ENCODE peak calls at places on chromosomes 2 and 18, in five cellular contexts. Z is cardiac muscle cell, K is body of pancreas, Y is tibial artery, I is esophagus muscularis mucosa. X is an unnamed sample.

GRCh38 chr2:55932843-55933242 is 9.3 kb upstream of the EFEMP1 start:
- DNase-seq in I (no peak), K (no peak), Z (no peak), Y (no peak), X (no peak)

GRCh38 chr2:238942080-238942761 is 94.3 kb downstream of the TWIST2 start:
- DNase-seq in Z (no peak), K (no peak), I (peak; percentile 86), Y (no peak), X (no peak)

GRCh38 chr2:122072666-122073065 is 317.2 kb downstream of the TSN start:
- DNase-seq in I (peak; percentile 75), K (no peak), Y (no peak), Z (peak; percentile 11), X (no peak)

GRCh38 chr18:62596145-62597005 is 73.5 kb downstream of the ZCCHC2 start:
- DNase-seq in I (no peak), Z (peak; percentile 63), K (no peak), Y (no peak), X (no peak)

GRCh38 chr2:223050900-223051299 is 1.1 kb upstream of the KCNE4 start:
- DNase-seq in K (no peak), I (peak; percentile 79), Y (no peak), Z (no peak), X (no peak)

GRCh38 chr2:105294844-105295481 is 34.6 kb downstream of the TGFBRAP1 start:
- DNase-seq in Z (peak; percentile 78), K (peak; percentile 60), Y (no peak), I (no peak), X (peak; percentile 45)

GRCh38 chr2:152336103-152336853 is 1.3 kb downstream of the FMNL2 start:
- DNase-seq in Y (peak; percentile 83), K (peak; percentile 55), I (no peak), Z (peak; percentile 49), X (peak; percentile 61)

GRCh38 chr18:80147418-80148315 is 38.6 kb downstream of the ADNP2 start:
- DNase-seq in Y (peak; percentile 88), Z (peak; percentile 55), K (peak; percentile 91), I (peak; percentile 94), X (peak; percentile 83)

GRCh38 chr2:238379096-238379810 is 47.5 kb upstream of the ASB1 start:
- DNase-seq in K (peak; percentile 36), Z (no peak), Y (no peak), I (no peak), X (no peak)

GRCh38 chr2:61470122-61470951 is 550 bp downstream of the USP34 start:
- DNase-seq in K (peak; percentile 87), I (peak; percentile 95), Z (peak; percentile 91), Y (peak; percentile 90), X (peak; percentile 91)

GRCh38 chr2:143553261-143553660 is 424.0 kb downstream of the ARHGAP15 start:
- DNase-seq in Z (no peak), K (no peak), Y (no peak), I (no peak), X (no peak)

GRCh38 chr2:189369566-189369965 is 71.7 kb upstream of the WDR75 start:
- DNase-seq in K (no peak), Z (no peak), Y (no peak), I (no peak), X (no peak)

GRCh38 chr2:31420936-31421335 is 6.4 kb upstream of the XDH start:
- DNase-seq in Z (no peak), K (no peak), I (peak; percentile 66), Y (no peak), X (no peak)

GRCh38 chr2:136327162-136327852 is 209.4 kb upstream of the CXCR4 start:
- DNase-seq in K (no peak), Z (no peak), I (no peak), Y (no peak), X (peak; percentile 56)

GRCh38 chr2:48315847-48316194 is 214.1 kb upstream of the STON1 start:
- DNase-seq in I (no peak), K (no peak), Z (peak; percentile 42), Y (no peak), X (peak; percentile 15)

GRCh38 chr2:106095478-106096392 is 98.4 kb downstream of the UXS1 start:
- DNase-seq in Z (no peak), Y (no peak), K (no peak), I (peak; percentile 86), X (no peak)

GRCh38 chr2:191351298-191351697 is 106.1 kb downstream of the MYO1B start:
- DNase-seq in I (no peak), Y (no peak), K (no peak), Z (no peak), X (no peak)

GRCh38 chr2:47346669-47347068 is 56.3 kb upstream of the MSH2 start:
- DNase-seq in Y (no peak), I (no peak), Z (no peak), K (no peak), X (no peak)

GRCh38 chr18:35775887-35776286 is 194.3 kb downstream of the GALNT1 start:
- DNase-seq in Y (no peak), I (no peak), K (no peak), Z (peak; percentile 70), X (no peak)

GRCh38 chr18:21117385-21118135 is 5.9 kb upstream of the ROCK1 start:
- DNase-seq in Z (no peak), I (no peak), K (no peak), Y (peak; percentile 34), X (no peak)

GRCh38 chr2:16496426-16497388 is 168.9 kb downstream of the CYRIA start:
- DNase-seq in K (no peak), I (no peak), Y (no peak), Z (no peak), X (no peak)

GRCh38 chr2:156589381-156590079 is 153.4 kb downstream of the GPD2 start:
- DNase-seq in Y (no peak), I (no peak), Z (peak; percentile 44), K (peak; percentile 35), X (peak; percentile 12)

GRCh38 chr2:101273045-101273444 is 20.4 kb downstream of the CNOT11 start:
- DNase-seq in I (peak; percentile 19), Z (no peak), K (no peak), Y (no peak), X (no peak)

GRCh38 chr2:159290289-159290907 is 3.9 kb upstream of the WDSUB1 start:
- DNase-seq in Z (no peak), I (no peak), K (no peak), Y (peak; percentile 31), X (no peak)

GRCh38 chr2:60806988-60807681 is 51.1 kb downstream of the PAPOLG start:
- DNase-seq in I (peak; percentile 66), K (no peak), Y (no peak), Z (peak; percentile 13), X (peak; percentile 69)

GRCh38 chr18:32470136-32470712 is 458 bp downstream of the GAREM1 start:
- DNase-seq in Z (peak; percentile 75), I (no peak), Y (peak; percentile 32), K (peak; percentile 41), X (peak; percentile 57)

GRCh38 chr2:120978359-120979050 is 242.8 kb downstream of the GLI2 start:
- DNase-seq in Y (no peak), Z (no peak), I (no peak), K (no peak), X (no peak)

GRCh38 chr2:116537811-116538210 is 1276.7 kb upstream of the DDX18 start:
- DNase-seq in Z (no peak), K (no peak), I (no peak), Y (no peak), X (no peak)

GRCh38 chr2:191048073-191048472 is 34.1 kb upstream of the STAT1 start:
- DNase-seq in Y (no peak), K (no peak), Z (no peak), I (no peak), X (no peak)

GRCh38 chr2:7588295-7588694 is 671.1 kb downstream of the RNF144A start:
- DNase-seq in I (no peak), K (no peak), Y (no peak), Z (no peak), X (no peak)

GRCh38 chr2:220394433-220394832 is 767.0 kb downstream of the SLC4A3 start:
- DNase-seq in Z (peak; percentile 43), I (no peak), K (peak; percentile 13), Y (peak; percentile 23), X (no peak)

GRCh38 chr2:336360-336759 is 48.5 kb upstream of the ALKAL2 start:
- DNase-seq in Y (no peak), Z (no peak), K (no peak), I (no peak), X (no peak)

GRCh38 chr2:328761-329160 is 40.9 kb upstream of the ALKAL2 start:
- DNase-seq in I (no peak), K (no peak), Y (no peak), Z (no peak), X (no peak)

DNA sequence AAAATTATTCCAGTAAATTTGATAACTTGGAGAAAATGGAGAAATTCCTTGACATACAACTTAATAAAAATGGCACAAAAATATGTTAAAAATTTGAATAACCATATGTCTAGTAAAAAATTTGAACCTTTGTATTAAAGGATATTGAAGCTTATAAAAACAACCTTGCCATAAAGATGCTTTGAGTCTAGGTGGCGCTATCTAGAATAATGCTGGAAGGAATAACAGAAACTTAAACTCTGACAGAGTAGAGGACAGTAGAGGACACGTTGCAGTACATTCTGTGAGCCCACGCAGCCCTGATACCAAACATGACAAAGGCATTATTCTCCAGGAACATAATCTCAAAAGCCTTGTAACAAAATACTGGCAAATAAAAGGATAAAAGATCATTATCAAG is 44.7 kb upstream of the ALKAL2 start:
- DNase-seq in Y (no peak), Z (no peak), K (no peak), I (no peak), X (no peak)
- TF ChIP-seq CTCF in Y (no peak), Z (no peak), K (no peak), I (no peak), X (peak; percentile 12)

DNA sequence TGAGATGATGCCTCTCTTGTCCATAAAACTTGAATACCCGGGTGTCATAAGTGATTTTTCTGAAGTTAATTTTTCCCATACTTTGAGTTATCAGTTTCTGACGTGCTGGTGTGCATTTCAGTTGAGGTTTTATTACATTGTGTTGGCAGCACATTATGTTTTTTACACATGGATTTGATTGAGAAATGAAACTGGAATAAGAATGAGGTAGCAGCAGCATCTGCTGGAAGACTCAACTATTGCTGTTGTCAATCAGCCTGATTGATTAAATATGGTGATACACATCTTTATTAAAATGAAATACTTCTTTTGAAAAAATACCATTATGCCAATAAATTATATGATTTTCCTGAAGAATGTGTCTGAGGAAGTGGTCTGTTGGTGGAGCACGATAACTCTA is 60.5 kb downstream of the INSIG2 start:
- DNase-seq in I (peak; percentile 10), K (no peak), Z (no peak), Y (no peak), X (no peak)
- TF ChIP-seq CTCF in I (no peak), K (peak; percentile 46), Z (no peak), Y (peak; percentile 23), X (peak; percentile 48)

GRCh38 chr2:168614291-168615018 is 158.4 kb downstream of the CERS6 start:
- DNase-seq in I (no peak), K (no peak), Y (no peak), Z (no peak), X (no peak)
- TF ChIP-seq CTCF in I (no peak), K (no peak), Y (no peak), Z (no peak), X (peak; percentile 15)

GRCh38 chr18:63956755-63957154 is 7.7 kb downstream of the HMSD start:
- DNase-seq in K (no peak), Z (no peak), Y (no peak), I (no peak), X (no peak)

GRCh38 chr18:63949068-63949737 is at the start of gene HMSD:
- DNase-seq in Z (peak; percentile 62), I (no peak), Y (no peak), K (peak; percentile 44), X (peak; percentile 78)

GRCh38 chr18:63947051-63947790 is 1.9 kb upstream of the HMSD start:
- DNase-seq in I (no peak), K (no peak), Y (no peak), Z (no peak), X (no peak)

GRCh38 chr18:63953811-63954210 is 4.7 kb downstream of the HMSD start:
- DNase-seq in K (no peak), Y (no peak), Z (peak; percentile 36), I (no peak), X (no peak)

GRCh38 chr18:63951302-63951705 is 2.2 kb downstream of the HMSD start:
- DNase-seq in K (no peak), Z (no peak), Y (no peak), I (no peak), X (peak; percentile 49)
- TF ChIP-seq CTCF in K (no peak), Z (peak; percentile 23), Y (no peak), I (no peak), X (peak; percentile 35)